ENCODE peak calls at places on chromosomes 12 and 14, in ten cellular contexts. Q is IMR-90; P is heart right ventricle; J is naive thymus-derived CD4-positive, alpha-beta T cell; O is lower lobe of right lung; L is ovary; W is tibial nerve; U is GM23248; A is upper lobe of right lung; X is CD4-positive, CD25-positive, alpha-beta regulatory T cell. D is an unnamed sample.

GRCh38 chr14:102481791-102482238 is 27.8 kb downstream of the ANKRD9 start:
- DNase-seq in Q (peak; percentile 45), P (no peak), J (no peak), O (no peak), L (no peak), W (no peak), U (peak; percentile 77), A (peak; percentile 48), X (no peak), D (no peak)

GRCh38 chr12:131673519-131674265 is 37.2 kb upstream of the SFSWAP start:
- DNase-seq in Q (peak; percentile 10), P (no peak), J (no peak), O (no peak), L (no peak), W (no peak), U (peak; percentile 20), A (peak; percentile 13), X (no peak), D (no peak)

GRCh38 chr14:90405755-90406154 is 8.9 kb downstream of the CALM1 start:
- DNase-seq in Q (no peak), P (no peak), J (no peak), O (no peak), L (no peak), W (no peak), U (no peak), A (no peak), X (no peak), D (no peak)

GRCh38 chr12:108312073-108312884 is 26.8 kb downstream of the CMKLR1 start:
- DNase-seq in Q (no peak), P (no peak), J (no peak), O (no peak), L (no peak), W (no peak), U (no peak), A (no peak), X (no peak), D (no peak)

GRCh38 chr12:129028824-129029223 is 175.5 kb downstream of the GLT1D1 start:
- DNase-seq in Q (no peak), P (no peak), J (no peak), O (peak; percentile 53), L (no peak), W (no peak), U (no peak), A (no peak), X (no peak), D (no peak)

GRCh38 chr12:5094550-5094949 is 50.9 kb downstream of the KCNA5 start:
- DNase-seq in Q (peak; percentile 29), P (no peak), J (no peak), O (no peak), L (no peak), W (no peak), U (peak; percentile 28), A (no peak), X (no peak), D (no peak)

GRCh38 chr12:27622436-27623185 is 73.6 kb upstream of the REP15 start:
- DNase-seq in Q (peak; percentile 43), P (no peak), J (no peak), O (no peak), L (no peak), W (no peak), U (no peak), A (no peak), X (no peak), D (no peak)

GRCh38 chr12:111367661-111368221 is 1.2 kb downstream of the PHETA1 start:
- DNase-seq in Q (peak; percentile 15), P (no peak), J (no peak), O (no peak), L (peak; percentile 14), W (no peak), U (peak; percentile 58), A (no peak), X (no peak), D (no peak)

GRCh38 chr14:33201116-33201515 is 262.4 kb downstream of the NPAS3 start:
- DNase-seq in Q (no peak), P (no peak), J (no peak), O (no peak), L (no peak), W (no peak), U (no peak), A (no peak), X (no peak), D (no peak)
- H3K9me3 ChIP-seq in Q (no peaks in the 10 kb centered on the region), P (no peaks in the 10 kb centered on the region), J (no peaks in the 10 kb centered on the region), O (no peaks in the 10 kb centered on the region), L (no peaks in the 10 kb centered on the region), W (no peaks in the 10 kb centered on the region), U (no peaks in the 10 kb centered on the region), A (no peaks in the 10 kb centered on the region), X (no peaks in the 10 kb centered on the region), D (no peaks in the 10 kb centered on the region)

DNA sequence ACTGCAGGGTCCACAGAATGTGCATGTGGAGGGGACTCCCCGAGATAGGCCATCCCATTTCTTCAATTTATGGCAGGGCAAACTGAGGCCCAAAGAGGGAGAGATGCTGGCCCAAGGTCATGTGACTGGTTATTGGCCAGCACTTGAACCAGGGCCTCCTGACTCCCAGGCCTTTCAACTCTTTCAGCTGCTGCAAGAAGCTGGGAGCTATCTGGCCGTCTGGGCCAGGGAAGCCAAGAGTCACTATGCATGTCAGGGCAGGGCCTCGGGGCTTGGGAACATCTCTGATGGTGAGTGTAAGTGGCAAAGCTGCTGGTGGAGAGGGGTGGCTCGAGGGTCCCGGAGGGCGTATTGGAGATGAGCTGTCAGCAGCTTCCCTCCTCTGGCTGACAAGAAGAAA is 9.5 kb upstream of the LTBP2 start:
- DNase-seq in Q (no peak), P (no peak), J (no peak), O (no peak), L (no peak), W (no peak), U (no peak), A (no peak), X (no peak), D (no peak)
- H3K27ac ChIP-seq in Q (no peak overlapping the region), P (no peak overlapping the region), J (no peak overlapping the region), O (no peak overlapping the region), L (no peak overlapping the region), W (no peak overlapping the region), U (peak overlapping the region; percentile 86), A (no peak overlapping the region), X (no peak overlapping the region), D (no peak overlapping the region)

GRCh38 chr14:101377069-101377468 is 184.2 kb upstream of the DIO3 start:
- DNase-seq in Q (no peak), P (no peak), J (no peak), O (no peak), L (no peak), W (no peak), U (no peak), A (no peak), X (no peak), D (no peak)
- H3K27me3 ChIP-seq in Q (peaks cover 4% of the 10 kb centered on the region), P (peaks cover 15% of the 10 kb centered on the region), J (no peaks in the 10 kb centered on the region), O (no peaks in the 10 kb centered on the region), L (no peaks in the 10 kb centered on the region), W (no peaks in the 10 kb centered on the region), U (peaks cover 6% of the 10 kb centered on the region), A (no peaks in the 10 kb centered on the region), X (no peaks in the 10 kb centered on the region), D (no peaks in the 10 kb centered on the region)

GRCh38 chr12:34602213-34602940 is 580.1 kb downstream of the ALG10 start:
- DNase-seq in Q (no peak), P (no peak), J (no peak), O (peak; percentile 12), L (no peak), W (no peak), U (no peak), A (no peak), X (no peak), D (no peak)
- H3K9me3 ChIP-seq in Q (peaks cover 68% of the 10 kb centered on the region), P (peaks cover 18% of the 10 kb centered on the region), J (peaks cover 96% of the 10 kb centered on the region), O (peaks cover 42% of the 10 kb centered on the region), L (no peaks in the 10 kb centered on the region), W (no peaks in the 10 kb centered on the region), U (no peaks in the 10 kb centered on the region), A (peaks cover 7% of the 10 kb centered on the region), X (peaks cover 4% of the 10 kb centered on the region), D (peaks cover 50% of the 10 kb centered on the region)

GRCh38 chr12:110159671-110160245 is 35.6 kb downstream of the IFT81 start:
- DNase-seq in Q (no peak), P (no peak), J (no peak), O (no peak), L (no peak), W (no peak), U (no peak), A (no peak), X (no peak), D (no peak)

GRCh38 chr12:110156766-110157165 is 32.6 kb downstream of the IFT81 start:
- DNase-seq in Q (no peak), P (no peak), J (no peak), O (no peak), L (no peak), W (no peak), U (no peak), A (no peak), X (no peak), D (no peak)

GRCh38 chr12:110157539-110157938 is 33.4 kb downstream of the IFT81 start:
- DNase-seq in Q (no peak), P (no peak), J (no peak), O (no peak), L (no peak), W (no peak), U (no peak), A (no peak), X (no peak), D (no peak)
- H3K27ac ChIP-seq in Q (no peak overlapping the region), P (no peak overlapping the region), J (no peak overlapping the region), O (no peak overlapping the region), L (no peak overlapping the region), W (no peak overlapping the region), U (no peak overlapping the region), A (no peak overlapping the region), X (no peak overlapping the region), D (no peak overlapping the region)

DNA sequence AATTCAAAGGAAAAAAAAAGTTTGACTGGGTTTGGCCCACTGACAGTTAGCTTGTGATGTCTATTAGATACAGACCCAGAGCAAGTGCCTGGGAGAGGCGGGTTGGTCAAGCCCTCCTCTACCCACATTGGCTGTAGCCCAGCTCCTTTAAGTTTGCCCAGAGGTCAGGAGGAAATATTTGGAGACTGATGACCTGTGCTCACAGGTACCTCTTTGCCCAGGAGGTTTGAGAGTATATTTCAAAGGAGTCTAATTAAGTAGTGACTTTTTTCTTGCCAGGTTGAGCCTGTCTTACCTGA is 21.8 kb upstream of the PDE1B start:
- DNase-seq in Q (no peak), P (no peak), J (no peak), O (no peak), L (no peak), W (no peak), U (no peak), A (no peak), X (no peak), D (no peak)
- H3K27me3 ChIP-seq in Q (peaks cover 22% of the 10 kb centered on the region), P (peaks cover 9% of the 10 kb centered on the region), J (no peaks in the 10 kb centered on the region), O (no peaks in the 10 kb centered on the region), L (no peaks in the 10 kb centered on the region), W (no peaks in the 10 kb centered on the region), U (peaks cover 72% of the 10 kb centered on the region), A (no peaks in the 10 kb centered on the region), X (no peaks in the 10 kb centered on the region), D (no peaks in the 10 kb centered on the region)

DNA sequence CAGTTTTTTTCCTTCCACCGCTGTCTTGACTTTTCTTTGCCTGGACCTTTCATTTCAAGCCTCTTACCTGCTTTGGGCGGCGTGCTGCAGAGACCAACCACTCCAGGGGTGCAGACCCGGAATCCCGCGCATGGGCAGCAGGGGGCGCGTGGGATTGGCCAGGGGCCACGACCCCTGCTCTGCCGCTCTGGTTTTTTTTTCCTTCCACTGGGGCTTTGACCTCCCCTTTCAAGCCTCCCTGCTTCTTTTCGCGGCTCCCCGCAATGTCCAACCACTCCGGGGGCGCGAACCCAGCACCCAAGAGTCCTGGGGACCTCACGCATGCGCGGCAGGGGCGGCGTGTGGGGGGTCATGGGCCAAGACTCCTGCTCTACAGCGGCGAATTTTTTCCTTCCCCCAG is 325.1 kb downstream of the ALG10 start:
- DNase-seq in Q (no peak), P (no peak), J (no peak), O (no peak), L (no peak), W (no peak), U (no peak), A (no peak), X (no peak), D (no peak)
- H3K9me3 ChIP-seq in Q (peaks cover 23% of the 10 kb centered on the region), P (no peaks in the 10 kb centered on the region), J (peaks cover 73% of the 10 kb centered on the region), O (no peaks in the 10 kb centered on the region), L (peaks cover 8% of the 10 kb centered on the region), W (no peaks in the 10 kb centered on the region), U (no peaks in the 10 kb centered on the region), A (no peaks in the 10 kb centered on the region), X (no peaks in the 10 kb centered on the region), D (peaks cover 15% of the 10 kb centered on the region)

D was measured in iPS DF 6.9.